ENCODE peak calls at places on chromosomes 3 and 15, in four cellular contexts. T is tibial artery, A is cardiac muscle cell, M is left ventricle myocardium inferior. Q is an unnamed sample.

GRCh38 chr3:30098656-30099454 is 507.5 kb upstream of the TGFBR2 start:
- DNase-seq in T (no peak), A (peak; percentile 72), M (no peak), Q (no peak)

GRCh38 chr3:21356402-21356801 is 394.6 kb downstream of the ZNF385D start:
- DNase-seq in T (no peak), A (no peak), M (no peak), Q (no peak)

GRCh38 chr3:58101499-58102370 is 93.5 kb downstream of the FLNB start:
- DNase-seq in M (no peak), T (no peak), A (no peak), Q (no peak)

GRCh38 chr3:197750396-197750831 is 731 bp downstream of the FYTTD1 start:
- DNase-seq in A (peak; percentile 72), T (peak; percentile 79), M (peak; percentile 70), Q (peak; percentile 76)

GRCh38 chr3:153958635-153959320 is 162.4 kb upstream of the ARHGEF26 start:
- DNase-seq in M (no peak), A (peak; percentile 38), T (no peak), Q (no peak)

GRCh38 chr3:141386611-141387110 is 18.4 kb downstream of the ZBTB38 start:
- DNase-seq in T (no peak), A (peak; percentile 59), M (no peak), Q (peak; percentile 51)

GRCh38 chr3:160793853-160794252 is 37.8 kb downstream of the PPM1L start:
- DNase-seq in T (no peak), A (no peak), M (no peak), Q (no peak)

GRCh38 chr3:114212646-114213045 is 24.7 kb downstream of the ZNF80 start:
- DNase-seq in A (no peak), T (no peak), M (no peak), Q (no peak)

GRCh38 chr3:135926664-135927063 is 38.9 kb upstream of the PPP2R3A start:
- DNase-seq in T (no peak), A (no peak), M (no peak), Q (no peak)

GRCh38 chr3:161851941-161852566 is 355.4 kb downstream of the OTOL1 start:
- DNase-seq in T (no peak), A (peak; percentile 62), M (no peak), Q (peak; percentile 69)

GRCh38 chr15:83380682-83381081 is 66.5 kb upstream of the SH3GL3 start:
- DNase-seq in T (no peak), M (peak; percentile 25), A (peak; percentile 49), Q (peak; percentile 35)

GRCh38 chr3:45968706-45969105 is 25.4 kb downstream of the CXCR6 start:
- DNase-seq in M (no peak), T (no peak), A (peak; percentile 61), Q (no peak)

GRCh38 chr3:152718810-152719209 is 116.1 kb upstream of the P2RY1 start:
- DNase-seq in T (no peak), A (peak; percentile 23), M (no peak), Q (no peak)

DNA sequence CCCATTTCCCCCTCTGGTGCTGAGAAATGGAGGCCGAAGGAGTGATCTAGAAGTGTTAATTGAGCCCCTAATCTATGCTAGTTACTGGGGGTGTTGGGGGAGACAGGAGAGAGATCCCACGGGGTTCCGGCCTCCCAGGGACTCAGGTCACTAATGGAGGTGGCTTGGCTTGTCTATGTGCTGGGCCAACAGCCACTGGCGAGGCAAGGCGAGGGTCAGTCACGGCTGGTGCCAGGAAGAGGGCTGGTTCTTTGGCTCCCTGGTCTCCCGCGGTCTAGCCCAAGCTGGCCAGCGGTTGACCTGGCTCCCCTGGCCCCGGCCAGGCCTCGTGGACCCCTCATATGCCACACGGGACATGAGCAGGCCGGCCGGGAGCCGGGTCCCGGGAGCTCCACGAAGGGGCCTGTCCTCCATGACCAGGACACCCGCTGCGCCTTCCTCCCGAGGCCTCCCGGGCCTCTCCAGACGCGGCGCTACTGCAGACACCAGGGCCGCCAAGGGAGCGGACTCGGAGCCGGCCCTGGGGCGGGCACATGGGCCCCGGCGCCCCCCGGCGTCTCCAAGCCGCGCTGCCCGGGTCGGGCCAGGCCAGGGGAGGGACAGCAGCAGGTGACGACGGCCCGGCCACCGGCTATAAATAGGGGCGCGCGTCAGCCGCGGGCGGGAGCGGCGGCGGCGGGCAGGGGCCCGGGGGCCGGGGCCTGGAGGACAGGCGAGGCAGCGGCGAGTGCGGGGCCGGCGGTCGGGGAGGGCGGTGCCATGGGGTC is at the start of gene ALPK3:
- DNase-seq in A (peak; percentile 17), T (peak; percentile 93), M (peak; percentile 77), Q (no peak)
- TF ChIP-seq CTCF in A (no peak), T (no peak), M (peak; percentile 37), Q (no peak)

DNA sequence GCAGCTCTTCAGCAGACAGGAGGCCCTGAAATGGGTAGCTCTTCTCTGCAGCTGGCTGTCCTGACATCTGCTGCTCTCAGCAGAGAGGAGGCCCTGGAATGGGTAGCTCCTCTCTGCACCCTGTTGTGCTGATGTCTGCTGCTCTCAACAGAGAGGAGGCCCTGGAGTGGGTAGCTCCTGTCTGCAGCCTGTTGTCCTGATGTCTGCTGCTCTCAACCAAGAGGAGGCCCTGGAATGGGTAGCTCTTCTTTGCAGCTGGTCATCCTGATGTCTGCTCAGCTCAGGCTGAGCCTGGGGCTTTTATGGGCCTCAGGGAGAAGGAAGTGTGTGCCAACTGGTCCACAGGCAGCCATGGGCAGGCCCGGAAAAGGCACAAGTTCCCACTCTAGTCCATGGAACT is 66.6 kb downstream of the PIK3CB start:
- DNase-seq in T (no peak), A (no peak), M (no peak), Q (no peak)
- H3K9me3 ChIP-seq in T (no peaks in the 10 kb centered on the region), A (no peaks in the 10 kb centered on the region), M (peaks cover 8% of the 10 kb centered on the region), Q (no peaks in the 10 kb centered on the region)

GRCh38 chr3:8579101-8579500 is 65.5 kb downstream of the SSUH2 start:
- DNase-seq in A (no peak), T (no peak), M (no peak), Q (no peak)
- H3K4me1 ChIP-seq in A (no peaks in the 10 kb centered on the region), T (peaks cover 12% of the 10 kb centered on the region), M (peaks cover 16% of the 10 kb centered on the region), Q (no peaks in the 10 kb centered on the region)

GRCh38 chr15:56249080-56249479 is 5.4 kb upstream of the RFX7 start:
- DNase-seq in A (peak; percentile 80), T (no peak), M (no peak), Q (peak; percentile 19)
- TF ChIP-seq CTCF in A (peak; percentile 53), T (no peak), M (no peak), Q (peak; percentile 62)

GRCh38 chr15:97013491-97013890 is 683.0 kb downstream of the NR2F2 start:
- DNase-seq in M (no peak), A (no peak), T (no peak), Q (no peak)

GRCh38 chr15:97012986-97013385 is 682.5 kb downstream of the NR2F2 start:
- DNase-seq in T (no peak), M (no peak), A (no peak), Q (no peak)

GRCh38 chr15:97014001-97014400 is 683.5 kb downstream of the NR2F2 start:
- DNase-seq in M (no peak), T (no peak), A (no peak), Q (no peak)

DNA sequence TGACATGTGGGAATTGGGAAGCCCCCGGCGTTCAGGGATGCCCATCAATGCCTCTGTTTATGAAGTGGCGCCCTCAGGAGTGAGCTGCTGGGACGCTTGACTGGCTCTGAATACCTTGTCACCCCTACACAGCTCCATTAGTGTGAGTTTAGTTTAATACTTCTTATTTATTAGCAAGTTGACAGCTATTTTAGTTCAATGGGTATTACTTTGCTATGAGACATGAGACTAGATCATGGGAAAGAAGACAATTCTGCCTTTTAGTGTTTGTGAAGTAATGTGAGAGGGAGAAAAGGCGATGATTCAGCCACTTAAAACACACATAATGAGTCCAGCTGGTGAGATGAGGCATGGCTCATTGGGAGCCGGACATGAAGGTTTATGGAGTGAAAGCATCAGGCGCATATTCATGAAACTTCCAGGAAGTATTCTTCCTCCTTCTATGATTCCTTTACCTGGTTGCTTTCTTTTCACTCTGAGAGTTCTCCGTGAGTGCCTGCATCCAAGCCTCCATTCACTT is 678.6 kb downstream of the NR2F2 start:
- DNase-seq in A (no peak), T (no peak), M (no peak), Q (no peak)
- H3K9me3 ChIP-seq in A (no peaks in the 10 kb centered on the region), T (no peaks in the 10 kb centered on the region), M (no peaks in the 10 kb centered on the region), Q (no peaks in the 10 kb centered on the region)

Q was measured in BE2C.